ENCODE peak calls at places on chromosome 7, in four cellular contexts. G is stomach, R is ovary, C is A549. Z is an unnamed sample.
A peak's percentile ranks its signal among the peaks of the same experiment; 100 is the strongest.

GRCh38 chr7:70474639-70475234 is 657.2 kb upstream of the GALNT17 start:
- DNase-seq in G (peak; percentile 39), R (no peak), C (no peak), Z (peak; percentile 89)

GRCh38 chr7:38068461-38068860 is 109.6 kb upstream of the STARD3NL start:
- DNase-seq in G (no peak), R (no peak), C (no peak), Z (no peak)

GRCh38 chr7:28922618-28923331 is 35.4 kb downstream of the TRIL start:
- DNase-seq in G (peak; percentile 74), R (peak; percentile 73), C (peak; percentile 29), Z (peak; percentile 62)

GRCh38 chr7:88200793-88201192 is 19.0 kb downstream of the SRI start:
- DNase-seq in G (no peak), R (no peak), C (no peak), Z (no peak)

GRCh38 chr7:121002755-121003114 is 14.2 kb downstream of the CPED1 start:
- DNase-seq in G (no peak), R (no peak), C (no peak), Z (no peak)

GRCh38 chr7:116210345-116211005 is at the start of gene TES:
- DNase-seq in G (peak; percentile 87), R (peak; percentile 60), C (peak; percentile 80), Z (peak; percentile 87)

GRCh38 chr7:102451371-102452054 is 13.2 kb downstream of the ALKBH4 start:
- DNase-seq in G (no peak), R (no peak), C (no peak), Z (no peak)

GRCh38 chr7:115672024-115672423 is 358.5 kb downstream of the TFEC start:
- DNase-seq in G (no peak), R (no peak), C (no peak), Z (no peak)

GRCh38 chr7:108484137-108484536 is 27.9 kb upstream of the NRCAM start:
- DNase-seq in G (no peak), R (no peak), C (no peak), Z (no peak)

GRCh38 chr7:49261928-49262327 is 337.6 kb downstream of the CDC14C start:
- DNase-seq in G (no peak), R (no peak), C (no peak), Z (no peak)

GRCh38 chr7:71770269-71770907 is 638.4 kb downstream of the GALNT17 start:
- DNase-seq in G (no peak), R (no peak), C (no peak), Z (no peak)

GRCh38 chr7:105718511-105718925 is 137.2 kb upstream of the EFCAB10 start:
- DNase-seq in G (peak; percentile 43), R (no peak), C (no peak), Z (peak; percentile 63)

GRCh38 chr7:155739538-155740140 is 72.6 kb downstream of the SHH start:
- DNase-seq in G (no peak), R (no peak), C (no peak), Z (no peak)

DNA sequence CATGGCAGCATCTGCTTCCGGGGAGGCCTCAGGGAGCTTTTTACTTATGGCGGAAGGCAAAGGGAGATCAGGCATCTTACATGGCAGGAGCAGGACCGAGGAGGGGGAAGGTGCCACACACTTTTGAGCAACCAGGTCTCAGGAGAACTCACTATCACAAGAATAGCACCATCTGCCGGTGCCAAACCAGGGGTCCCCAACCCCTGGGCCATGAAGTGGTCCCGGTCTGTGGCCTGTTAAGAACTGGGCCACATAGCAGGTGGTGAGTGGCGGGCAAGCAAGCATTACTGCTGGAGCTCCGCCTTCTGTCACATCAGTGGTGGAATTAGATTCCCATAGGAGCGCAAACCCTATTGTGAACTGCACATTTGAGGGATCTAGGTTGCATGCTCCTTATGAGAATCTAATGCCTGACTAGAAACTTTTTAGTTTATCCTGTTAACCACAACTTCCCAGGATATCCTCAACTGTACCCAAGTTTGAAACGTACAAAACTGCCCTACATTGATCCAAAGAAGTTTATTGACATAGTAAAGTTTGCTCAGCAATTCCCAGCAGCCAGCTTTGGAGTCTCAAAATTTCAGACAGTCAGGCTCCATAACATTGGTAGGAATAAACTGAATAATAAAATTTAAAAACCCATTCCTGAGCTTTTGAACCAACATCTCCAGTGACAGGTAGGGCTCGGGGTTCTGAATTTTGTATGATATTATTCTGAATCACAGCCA is 228.4 kb upstream of the TAC1 start:
- DNase-seq in G (no peak), R (no peak), C (no peak), Z (no peak)
- TF ChIP-seq CTCF in G (no peak), R (no peak), C (no peak), Z (no peak)

DNA sequence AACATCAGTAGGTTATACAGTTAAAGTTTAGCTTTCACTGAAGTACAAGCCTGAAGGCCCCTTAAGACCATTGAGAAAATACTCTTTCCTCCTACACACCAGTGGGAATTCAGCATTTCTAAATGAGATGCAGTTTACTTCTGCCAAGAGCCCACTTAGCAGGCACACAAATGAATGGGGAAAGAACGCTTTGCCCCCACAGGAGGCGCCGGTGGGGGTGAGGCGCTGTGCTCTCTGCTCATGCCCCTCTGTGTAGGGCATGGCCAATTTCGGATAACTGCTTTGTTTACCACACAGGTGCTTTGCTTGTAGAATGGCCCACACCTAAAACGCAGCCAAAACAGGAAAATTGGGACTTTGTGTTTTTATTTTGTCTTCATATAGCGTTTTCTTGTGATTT is 15.9 kb upstream of the LAT2 start:
- DNase-seq in G (no peak), R (no peak), C (no peak), Z (no peak)
- TF ChIP-seq POLR2A in G (no peak), R (no peak), C (no peak), Z (no peak)

GRCh38 chr7:27112361-27112760 is 9.9 kb upstream of the HOXA2 start:
- DNase-seq in G (no peak), R (no peak), C (no peak), Z (no peak)

GRCh38 chr7:27111753-27112277 is 9.3 kb upstream of the HOXA2 start:
- DNase-seq in G (no peak), R (no peak), C (no peak), Z (no peak)

GRCh38 chr7:27109533-27110162 is 7.2 kb upstream of the HOXA2 start:
- DNase-seq in G (no peak), R (no peak), C (no peak), Z (no peak)

GRCh38 chr7:27110163-27110976 is 7.9 kb upstream of the HOXA2 start:
- DNase-seq in G (no peak), R (peak; percentile 79), C (no peak), Z (no peak)

GRCh38 chr7:27110977-27111752 is 8.7 kb upstream of the HOXA2 start:
- DNase-seq in G (no peak), R (peak; percentile 54), C (no peak), Z (no peak)
- TF ChIP-seq CTCF in G (no peak), R (no peak), C (no peak), Z (no peak)

DNA sequence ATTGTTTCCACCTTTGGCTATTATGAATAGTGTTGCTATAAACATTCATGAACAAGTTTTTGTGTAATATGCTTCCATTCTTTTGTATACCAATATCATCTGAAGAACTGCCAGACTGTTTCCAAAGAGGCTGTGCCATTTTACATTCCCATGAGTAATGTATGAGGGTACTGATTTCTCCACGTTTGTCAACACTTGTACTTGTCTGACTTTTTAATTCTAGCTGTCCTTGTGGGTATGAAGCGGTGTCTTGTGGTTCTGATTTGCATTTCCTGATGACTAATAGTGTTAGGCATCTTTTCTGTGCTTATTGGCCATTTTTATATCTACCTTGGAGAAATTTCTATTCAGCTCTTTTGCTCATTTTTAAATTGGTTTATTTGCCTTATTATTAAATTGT is 52.8 kb downstream of the LSMEM1 start:
- DNase-seq in G (no peak), R (no peak), C (no peak), Z (no peak)
- TF ChIP-seq POLR2A in G (no peak), R (no peak), C (no peak), Z (no peak)

GRCh38 chr7:18116661-18117060 is 89.0 kb upstream of the PRPS1L1 start:
- DNase-seq in G (no peak), R (no peak), C (no peak), Z (no peak)

GRCh38 chr7:18125536-18125935 is 97.9 kb upstream of the PRPS1L1 start:
- DNase-seq in G (no peak), R (no peak), C (no peak), Z (no peak)

GRCh38 chr7:18123508-18124239 is 96.0 kb upstream of the PRPS1L1 start:
- DNase-seq in G (no peak), R (no peak), C (no peak), Z (no peak)

GRCh38 chr7:18117482-18117881 is 89.8 kb upstream of the PRPS1L1 start:
- DNase-seq in G (no peak), R (no peak), C (no peak), Z (no peak)

GRCh38 chr7:18119985-18120384 is 92.3 kb upstream of the PRPS1L1 start:
- DNase-seq in G (no peak), R (no peak), C (no peak), Z (no peak)
- TF ChIP-seq CTCF in G (no peak), R (no peak), C (no peak), Z (no peak)

DNA sequence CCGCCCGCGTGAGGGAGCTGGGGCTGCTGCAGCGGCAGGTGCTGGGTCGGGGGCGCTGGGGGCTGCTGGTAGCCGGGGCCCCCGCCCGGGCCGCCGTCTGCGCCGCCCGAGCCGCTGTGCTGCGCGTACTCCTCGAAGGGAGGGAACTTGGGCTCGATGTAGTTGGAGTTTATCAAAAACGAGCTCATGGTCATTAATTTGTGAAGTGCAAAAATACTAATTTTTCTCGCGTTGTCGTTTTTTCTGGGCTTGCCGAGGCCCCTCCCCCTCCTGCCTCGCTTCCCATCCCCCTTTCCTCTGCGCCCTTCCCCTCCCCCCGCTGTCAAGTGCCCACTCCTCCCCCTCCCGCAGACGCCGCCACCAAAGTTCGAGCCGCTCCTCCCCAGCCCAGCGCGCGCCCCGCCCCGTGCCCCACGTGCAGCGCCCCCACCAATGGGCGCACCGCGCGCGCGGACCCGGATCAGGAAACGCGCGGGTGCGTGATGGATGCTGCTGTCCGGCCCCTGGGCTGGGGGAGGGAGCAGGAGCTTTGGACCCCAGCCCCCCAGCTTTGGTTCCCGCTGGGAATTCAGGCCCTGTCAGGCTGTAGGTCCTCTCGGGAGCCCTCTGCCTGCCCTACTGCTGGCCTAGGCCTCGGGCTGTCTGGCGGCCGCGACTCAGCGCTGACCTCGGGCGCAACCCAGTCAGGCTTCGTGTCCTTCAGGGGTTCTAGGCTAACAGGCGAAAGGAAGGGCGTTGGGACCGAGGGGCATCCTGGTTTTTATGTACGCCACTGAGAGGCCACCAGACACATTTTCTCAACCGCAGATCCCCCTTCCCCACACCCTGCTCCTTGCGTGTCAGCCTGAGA is at the start of gene HOXA4:
- DNase-seq in G (peak; percentile 69), R (peak; percentile 94), C (no peak), Z (peak; percentile 88)
- TF ChIP-seq POLR2A in G (no peak), R (no peak), C (peak; percentile 17), Z (peak; percentile 30)

DNA sequence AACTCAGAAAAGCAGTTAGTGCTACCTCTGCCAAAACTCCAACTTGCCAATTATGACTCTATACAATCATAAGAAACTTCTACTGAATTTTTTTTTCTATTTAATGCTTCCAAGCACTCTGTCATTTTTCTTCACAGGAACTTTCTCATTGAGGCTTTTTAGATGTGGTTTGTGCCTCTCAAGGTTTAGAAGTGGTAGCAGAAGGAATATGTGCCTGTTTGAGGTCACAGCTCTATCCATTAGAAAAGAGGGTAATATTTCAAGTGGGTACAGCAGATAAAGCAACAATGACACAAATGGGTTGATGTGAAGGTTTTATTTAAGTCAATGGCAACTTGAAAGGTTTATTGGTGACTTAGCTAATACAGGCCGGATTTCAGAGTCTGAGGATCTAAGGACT is 64.1 kb upstream of the FERD3L start:
- DNase-seq in G (no peak), R (no peak), C (no peak), Z (no peak)
- TF ChIP-seq CTCF in G (no peak), R (no peak), C (no peak), Z (no peak)

Z was measured in right lobe of liver.